ENCODE peak calls at places on chromosomes 13 and 19, in eight cellular contexts. One of them, this sample, is unnamed.

GRCh38 chr13:26584713-26585112 is 27.2 kb downstream of the WASF3 start:
- DNase-seq in A549: no peak
- DNase-seq in mammary epithelial cell: peak; percentile 38
- DNase-seq in AG04449: peak; percentile 66
- DNase-seq in BJ: peak; percentile 46
- DNase-seq in astrocyte of the spinal cord: peak; percentile 49
- DNase-seq in CD8-positive, alpha-beta T cell: no peak
- DNase-seq in PC-9: no peak
- DNase-seq in this sample: no peak

GRCh38 chr19:37309834-37310575 is 60.9 kb upstream of the ZNF527 start:
- DNase-seq in A549: no peak
- DNase-seq in mammary epithelial cell: no peak
- DNase-seq in AG04449: no peak
- DNase-seq in BJ: no peak
- DNase-seq in astrocyte of the spinal cord: no peak
- DNase-seq in CD8-positive, alpha-beta T cell: peak; percentile 27
- DNase-seq in PC-9: no peak
- DNase-seq in this sample: peak; percentile 44

GRCh38 chr19:19447536-19448237 is 42.2 kb downstream of the GATAD2A start:
- DNase-seq in A549: no peak
- DNase-seq in mammary epithelial cell: no peak
- DNase-seq in AG04449: no peak
- DNase-seq in BJ: no peak
- DNase-seq in astrocyte of the spinal cord: no peak
- DNase-seq in CD8-positive, alpha-beta T cell: peak; percentile 74
- DNase-seq in PC-9: no peak
- DNase-seq in this sample: no peak

GRCh38 chr13:59684105-59684504 is 479.6 kb downstream of the DIAPH3 start:
- DNase-seq in A549: no peak
- DNase-seq in mammary epithelial cell: no peak
- DNase-seq in AG04449: no peak
- DNase-seq in BJ: no peak
- DNase-seq in astrocyte of the spinal cord: no peak
- DNase-seq in CD8-positive, alpha-beta T cell: no peak
- DNase-seq in PC-9: no peak
- DNase-seq in this sample: no peak

GRCh38 chr19:51546650-51547396 is 15.4 kb upstream of the SIGLEC6 start:
- DNase-seq in A549: no peak
- DNase-seq in mammary epithelial cell: no peak
- DNase-seq in AG04449: no peak
- DNase-seq in BJ: no peak
- DNase-seq in astrocyte of the spinal cord: no peak
- DNase-seq in CD8-positive, alpha-beta T cell: no peak
- DNase-seq in PC-9: no peak
- DNase-seq in this sample: no peak

GRCh38 chr13:67643656-67644055 is 413.5 kb upstream of the PCDH9 start:
- DNase-seq in A549: no peak
- DNase-seq in mammary epithelial cell: no peak
- DNase-seq in AG04449: no peak
- DNase-seq in BJ: no peak
- DNase-seq in astrocyte of the spinal cord: no peak
- DNase-seq in CD8-positive, alpha-beta T cell: no peak
- DNase-seq in PC-9: no peak
- DNase-seq in this sample: no peak

GRCh38 chr13:90500569-90500968 is 846.9 kb upstream of the MIR17HG start:
- DNase-seq in A549: no peak
- DNase-seq in mammary epithelial cell: no peak
- DNase-seq in AG04449: no peak
- DNase-seq in BJ: no peak
- DNase-seq in astrocyte of the spinal cord: no peak
- DNase-seq in CD8-positive, alpha-beta T cell: no peak
- DNase-seq in PC-9: no peak
- DNase-seq in this sample: no peak

GRCh38 chr19:23116802-23117571 is at the start of gene ZNF730:
- DNase-seq in A549: no peak
- DNase-seq in mammary epithelial cell: peak; percentile 80
- DNase-seq in AG04449: peak; percentile 26
- DNase-seq in BJ: peak; percentile 9
- DNase-seq in astrocyte of the spinal cord: peak; percentile 92
- DNase-seq in CD8-positive, alpha-beta T cell: no peak
- DNase-seq in PC-9: no peak
- DNase-seq in this sample: peak; percentile 60

GRCh38 chr19:37905936-37906867 is at the start of gene WDR87:
- DNase-seq in A549: peak; percentile 73
- DNase-seq in mammary epithelial cell: peak; percentile 31
- DNase-seq in AG04449: no peak
- DNase-seq in BJ: no peak
- DNase-seq in astrocyte of the spinal cord: peak; percentile 21
- DNase-seq in CD8-positive, alpha-beta T cell: peak; percentile 54
- DNase-seq in PC-9: peak; percentile 78
- DNase-seq in this sample: peak; percentile 44

GRCh38 chr13:43662976-43663375 is 123.8 kb downstream of the ENOX1 start:
- DNase-seq in A549: no peak
- DNase-seq in mammary epithelial cell: no peak
- DNase-seq in AG04449: no peak
- DNase-seq in BJ: no peak
- DNase-seq in astrocyte of the spinal cord: no peak
- DNase-seq in CD8-positive, alpha-beta T cell: no peak
- DNase-seq in PC-9: no peak
- DNase-seq in this sample: no peak

GRCh38 chr13:69306766-69307165 is 800.9 kb upstream of the ATXN8OS start:
- DNase-seq in A549: no peak
- DNase-seq in mammary epithelial cell: no peak
- DNase-seq in AG04449: no peak
- DNase-seq in BJ: no peak
- DNase-seq in astrocyte of the spinal cord: no peak
- DNase-seq in CD8-positive, alpha-beta T cell: no peak
- DNase-seq in PC-9: no peak
- DNase-seq in this sample: no peak

GRCh38 chr13:35648109-35648508 is 171.6 kb upstream of the MAB21L1 start:
- DNase-seq in A549: no peak
- DNase-seq in mammary epithelial cell: no peak
- DNase-seq in AG04449: no peak
- DNase-seq in BJ: no peak
- DNase-seq in astrocyte of the spinal cord: peak; percentile 48
- DNase-seq in CD8-positive, alpha-beta T cell: no peak
- DNase-seq in PC-9: no peak
- DNase-seq in this sample: no peak

GRCh38 chr13:100323937-100324336 is 235.0 kb downstream of the PCCA start:
- DNase-seq in A549: no peak
- DNase-seq in mammary epithelial cell: no peak
- DNase-seq in AG04449: no peak
- DNase-seq in BJ: no peak
- DNase-seq in astrocyte of the spinal cord: no peak
- DNase-seq in CD8-positive, alpha-beta T cell: no peak
- DNase-seq in PC-9: no peak
- DNase-seq in this sample: no peak

GRCh38 chr19:53246498-53246897 is 8.2 kb downstream of the ZNF677 start:
- DNase-seq in A549: no peak
- DNase-seq in mammary epithelial cell: no peak
- DNase-seq in AG04449: no peak
- DNase-seq in BJ: no peak
- DNase-seq in astrocyte of the spinal cord: no peak
- DNase-seq in CD8-positive, alpha-beta T cell: no peak
- DNase-seq in PC-9: no peak
- DNase-seq in this sample: no peak

GRCh38 chr19:51259348-51260245 is 8.7 kb downstream of the SIGLECL1 start:
- DNase-seq in A549: peak; percentile 43
- DNase-seq in mammary epithelial cell: peak; percentile 24
- DNase-seq in AG04449: no peak
- DNase-seq in BJ: no peak
- DNase-seq in astrocyte of the spinal cord: no peak
- DNase-seq in CD8-positive, alpha-beta T cell: no peak
- DNase-seq in PC-9: no peak
- DNase-seq in this sample: peak; percentile 24

GRCh38 chr13:45226024-45226423 is 25.2 kb upstream of the KCTD4 start:
- DNase-seq in A549: no peak
- DNase-seq in mammary epithelial cell: no peak
- DNase-seq in AG04449: no peak
- DNase-seq in BJ: no peak
- DNase-seq in astrocyte of the spinal cord: no peak
- DNase-seq in CD8-positive, alpha-beta T cell: no peak
- DNase-seq in PC-9: no peak
- DNase-seq in this sample: no peak

GRCh38 chr19:50380767-50381166 is 3.4 kb upstream of the POLD1 start:
- DNase-seq in A549: no peak
- DNase-seq in mammary epithelial cell: no peak
- DNase-seq in AG04449: no peak
- DNase-seq in BJ: no peak
- DNase-seq in astrocyte of the spinal cord: no peak
- DNase-seq in CD8-positive, alpha-beta T cell: no peak
- DNase-seq in PC-9: no peak
- DNase-seq in this sample: no peak

GRCh38 chr13:95403349-95404140 is 102.3 kb upstream of the ABCC4 start:
- DNase-seq in A549: no peak
- DNase-seq in mammary epithelial cell: no peak
- DNase-seq in AG04449: no peak
- DNase-seq in BJ: no peak
- DNase-seq in astrocyte of the spinal cord: peak; percentile 2
- DNase-seq in CD8-positive, alpha-beta T cell: no peak
- DNase-seq in PC-9: no peak
- DNase-seq in this sample: no peak

GRCh38 chr19:49133621-49134454 is 14.5 kb downstream of the PPFIA3 start:
- DNase-seq in A549: peak; percentile 73
- DNase-seq in mammary epithelial cell: no peak
- DNase-seq in AG04449: no peak
- DNase-seq in BJ: peak; percentile 30
- DNase-seq in astrocyte of the spinal cord: peak; percentile 35
- DNase-seq in CD8-positive, alpha-beta T cell: peak; percentile 48
- DNase-seq in PC-9: peak; percentile 33
- DNase-seq in this sample: peak; percentile 86

GRCh38 chr19:29445246-29445645 is 80.5 kb upstream of the VSTM2B start:
- DNase-seq in A549: no peak
- DNase-seq in mammary epithelial cell: no peak
- DNase-seq in AG04449: no peak
- DNase-seq in BJ: no peak
- DNase-seq in astrocyte of the spinal cord: no peak
- DNase-seq in CD8-positive, alpha-beta T cell: no peak
- DNase-seq in PC-9: no peak
- DNase-seq in this sample: no peak
- H3K4me3 ChIP-seq in A549: no peak overlapping the region
- H3K4me3 ChIP-seq in mammary epithelial cell: no peak overlapping the region
- H3K4me3 ChIP-seq in AG04449: no peak overlapping the region
- H3K4me3 ChIP-seq in BJ: no peak overlapping the region
- H3K4me3 ChIP-seq in astrocyte of the spinal cord: no peak overlapping the region
- H3K4me3 ChIP-seq in CD8-positive, alpha-beta T cell: no peak overlapping the region
- H3K4me3 ChIP-seq in PC-9: no peak overlapping the region
- H3K4me3 ChIP-seq in this sample: no peak overlapping the region

GRCh38 chr19:57613941-57614743 is at the start of gene ZNF134:
- DNase-seq in A549: peak; percentile 95
- DNase-seq in mammary epithelial cell: peak; percentile 82
- DNase-seq in AG04449: peak; percentile 29
- DNase-seq in BJ: peak; percentile 46
- DNase-seq in astrocyte of the spinal cord: peak; percentile 91
- DNase-seq in CD8-positive, alpha-beta T cell: peak; percentile 91
- DNase-seq in PC-9: peak; percentile 89
- DNase-seq in this sample: peak; percentile 94
- TF ChIP-seq CTCF in A549: no peak
- TF ChIP-seq CTCF in mammary epithelial cell: peak; percentile 71
- TF ChIP-seq CTCF in AG04449: peak; percentile 39
- TF ChIP-seq CTCF in BJ: peak; percentile 31
- TF ChIP-seq CTCF in astrocyte of the spinal cord: peak; percentile 32
- TF ChIP-seq CTCF in CD8-positive, alpha-beta T cell: peak; percentile 16
- TF ChIP-seq CTCF in PC-9: peak; percentile 56
- TF ChIP-seq CTCF in this sample: peak; percentile 67

GRCh38 chr13:75222031-75222430 is 259.9 kb downstream of the TBC1D4 start:
- DNase-seq in A549: no peak
- DNase-seq in mammary epithelial cell: peak; percentile 12
- DNase-seq in AG04449: no peak
- DNase-seq in BJ: no peak
- DNase-seq in astrocyte of the spinal cord: peak; percentile 24
- DNase-seq in CD8-positive, alpha-beta T cell: no peak
- DNase-seq in PC-9: no peak
- DNase-seq in this sample: peak; percentile 26

GRCh38 chr13:75220238-75220542 is 261.8 kb downstream of the TBC1D4 start:
- DNase-seq in A549: no peak
- DNase-seq in mammary epithelial cell: no peak
- DNase-seq in AG04449: no peak
- DNase-seq in BJ: no peak
- DNase-seq in astrocyte of the spinal cord: no peak
- DNase-seq in CD8-positive, alpha-beta T cell: no peak
- DNase-seq in PC-9: no peak
- DNase-seq in this sample: no peak

GRCh38 chr13:75223981-75224742 is 257.8 kb downstream of the TBC1D4 start:
- DNase-seq in A549: no peak
- DNase-seq in mammary epithelial cell: peak; percentile 25
- DNase-seq in AG04449: no peak
- DNase-seq in BJ: no peak
- DNase-seq in astrocyte of the spinal cord: no peak
- DNase-seq in CD8-positive, alpha-beta T cell: no peak
- DNase-seq in PC-9: no peak
- DNase-seq in this sample: peak; percentile 49

GRCh38 chr13:75217949-75218348 is 264.0 kb downstream of the TBC1D4 start:
- DNase-seq in A549: no peak
- DNase-seq in mammary epithelial cell: peak; percentile 7
- DNase-seq in AG04449: peak; percentile 92
- DNase-seq in BJ: peak; percentile 19
- DNase-seq in astrocyte of the spinal cord: peak; percentile 60
- DNase-seq in CD8-positive, alpha-beta T cell: no peak
- DNase-seq in PC-9: no peak
- DNase-seq in this sample: no peak

GRCh38 chr13:75219479-75220237 is 262.3 kb downstream of the TBC1D4 start:
- DNase-seq in A549: peak; percentile 58
- DNase-seq in mammary epithelial cell: peak; percentile 59
- DNase-seq in AG04449: no peak
- DNase-seq in BJ: no peak
- DNase-seq in astrocyte of the spinal cord: peak; percentile 72
- DNase-seq in CD8-positive, alpha-beta T cell: peak; percentile 71
- DNase-seq in PC-9: no peak
- DNase-seq in this sample: peak; percentile 70
- H3K4me3 ChIP-seq in A549: peak overlapping the region; percentile 37
- H3K4me3 ChIP-seq in mammary epithelial cell: peak overlapping the region; percentile 41
- H3K4me3 ChIP-seq in AG04449: peak overlapping the region; percentile 35
- H3K4me3 ChIP-seq in BJ: peak overlapping the region; percentile 21
- H3K4me3 ChIP-seq in astrocyte of the spinal cord: peak overlapping the region; percentile 38
- H3K4me3 ChIP-seq in CD8-positive, alpha-beta T cell: no peak overlapping the region
- H3K4me3 ChIP-seq in PC-9: no peak overlapping the region
- H3K4me3 ChIP-seq in this sample: peak overlapping the region; percentile 17

GRCh38 chr19:54493967-54494585 is 8.6 kb upstream of the LAIR2 start:
- DNase-seq in A549: no peak
- DNase-seq in mammary epithelial cell: no peak
- DNase-seq in AG04449: no peak
- DNase-seq in BJ: no peak
- DNase-seq in astrocyte of the spinal cord: no peak
- DNase-seq in CD8-positive, alpha-beta T cell: no peak
- DNase-seq in PC-9: peak; percentile 32
- DNase-seq in this sample: no peak

GRCh38 chr19:54485846-54486245 is 12.8 kb upstream of the CDC42EP5 start:
- DNase-seq in A549: no peak
- DNase-seq in mammary epithelial cell: no peak
- DNase-seq in AG04449: no peak
- DNase-seq in BJ: no peak
- DNase-seq in astrocyte of the spinal cord: peak; percentile 10
- DNase-seq in CD8-positive, alpha-beta T cell: no peak
- DNase-seq in PC-9: peak; percentile 21
- DNase-seq in this sample: no peak

GRCh38 chr19:54492568-54492967 is 10.1 kb upstream of the LAIR2 start:
- DNase-seq in A549: no peak
- DNase-seq in mammary epithelial cell: no peak
- DNase-seq in AG04449: no peak
- DNase-seq in BJ: no peak
- DNase-seq in astrocyte of the spinal cord: no peak
- DNase-seq in CD8-positive, alpha-beta T cell: no peak
- DNase-seq in PC-9: peak; percentile 33
- DNase-seq in this sample: no peak

GRCh38 chr19:54489341-54489740 is 13.3 kb upstream of the LAIR2 start:
- DNase-seq in A549: no peak
- DNase-seq in mammary epithelial cell: no peak
- DNase-seq in AG04449: no peak
- DNase-seq in BJ: no peak
- DNase-seq in astrocyte of the spinal cord: no peak
- DNase-seq in CD8-positive, alpha-beta T cell: no peak
- DNase-seq in PC-9: peak; percentile 2
- DNase-seq in this sample: no peak

GRCh38 chr19:54489766-54490165 is 12.9 kb upstream of the LAIR2 start:
- DNase-seq in A549: no peak
- DNase-seq in mammary epithelial cell: no peak
- DNase-seq in AG04449: no peak
- DNase-seq in BJ: no peak
- DNase-seq in astrocyte of the spinal cord: no peak
- DNase-seq in CD8-positive, alpha-beta T cell: no peak
- DNase-seq in PC-9: peak; percentile 21
- DNase-seq in this sample: no peak
- TF ChIP-seq CTCF in A549: no peak
- TF ChIP-seq CTCF in mammary epithelial cell: no peak
- TF ChIP-seq CTCF in AG04449: no peak
- TF ChIP-seq CTCF in BJ: no peak
- TF ChIP-seq CTCF in astrocyte of the spinal cord: no peak
- TF ChIP-seq CTCF in CD8-positive, alpha-beta T cell: no peak
- TF ChIP-seq CTCF in PC-9: no peak
- TF ChIP-seq CTCF in this sample: no peak